ENCODE peak calls at places on chromosomes 3 and 15, in nine cellular contexts. One of them, this sample, is unnamed.

GRCh38 chr3:98954806-98955205 is 53.3 kb upstream of the DCBLD2 start:
- DNase-seq in GM12878: no peak
- DNase-seq in endothelial cell of umbilical vein: no peak
- DNase-seq in ovary: no peak
- DNase-seq in heart left ventricle: no peak
- DNase-seq in spleen: no peak
- DNase-seq in stomach: no peak
- DNase-seq in HCT116: peak; percentile 44
- DNase-seq in right lobe of liver: no peak
- DNase-seq in this sample: no peak

GRCh38 chr3:39121626-39122025 is 14.1 kb downstream of the TTC21A start:
- DNase-seq in spleen: peak; percentile 72
- DNase-seq in heart left ventricle: no peak
- DNase-seq in HCT116: no peak
- DNase-seq in endothelial cell of umbilical vein: no peak
- DNase-seq in ovary: no peak
- DNase-seq in stomach: no peak
- DNase-seq in GM12878: no peak
- DNase-seq in right lobe of liver: no peak
- DNase-seq in this sample: no peak

GRCh38 chr15:70597056-70597603 is 166.2 kb downstream of the UACA start:
- DNase-seq in GM12878: no peak
- DNase-seq in HCT116: no peak
- DNase-seq in right lobe of liver: no peak
- DNase-seq in stomach: no peak
- DNase-seq in ovary: no peak
- DNase-seq in endothelial cell of umbilical vein: no peak
- DNase-seq in heart left ventricle: no peak
- DNase-seq in spleen: no peak
- DNase-seq in this sample: no peak

GRCh38 chr15:67090297-67091072 is 25.1 kb downstream of the SMAD3 start:
- DNase-seq in stomach: no peak
- DNase-seq in endothelial cell of umbilical vein: no peak
- DNase-seq in ovary: no peak
- DNase-seq in GM12878: no peak
- DNase-seq in right lobe of liver: no peak
- DNase-seq in spleen: no peak
- DNase-seq in HCT116: no peak
- DNase-seq in heart left ventricle: no peak
- DNase-seq in this sample: no peak

GRCh38 chr15:68599560-68600071 is 20.8 kb downstream of the CORO2B start:
- DNase-seq in spleen: peak; percentile 57
- DNase-seq in GM12878: no peak
- DNase-seq in stomach: no peak
- DNase-seq in heart left ventricle: no peak
- DNase-seq in right lobe of liver: peak; percentile 15
- DNase-seq in HCT116: no peak
- DNase-seq in ovary: peak; percentile 67
- DNase-seq in endothelial cell of umbilical vein: no peak
- DNase-seq in this sample: no peak

GRCh38 chr3:154427685-154428291 is 2.2 kb downstream of the GPR149 start:
- DNase-seq in stomach: no peak
- DNase-seq in HCT116: no peak
- DNase-seq in heart left ventricle: no peak
- DNase-seq in GM12878: no peak
- DNase-seq in right lobe of liver: no peak
- DNase-seq in spleen: no peak
- DNase-seq in endothelial cell of umbilical vein: no peak
- DNase-seq in ovary: no peak
- DNase-seq in this sample: no peak

GRCh38 chr15:74319596-74320357 is 47.7 kb downstream of the CYP11A1 start:
- DNase-seq in HCT116: no peak
- DNase-seq in spleen: no peak
- DNase-seq in ovary: peak; percentile 67
- DNase-seq in stomach: no peak
- DNase-seq in GM12878: no peak
- DNase-seq in endothelial cell of umbilical vein: no peak
- DNase-seq in heart left ventricle: peak; percentile 45
- DNase-seq in right lobe of liver: no peak
- DNase-seq in this sample: no peak

GRCh38 chr15:79673416-79674123 is 223.2 kb downstream of the MTHFS start:
- DNase-seq in HCT116: no peak
- DNase-seq in heart left ventricle: no peak
- DNase-seq in stomach: no peak
- DNase-seq in GM12878: peak; percentile 57
- DNase-seq in spleen: no peak
- DNase-seq in ovary: no peak
- DNase-seq in endothelial cell of umbilical vein: no peak
- DNase-seq in right lobe of liver: no peak
- DNase-seq in this sample: no peak

GRCh38 chr3:128439226-128439625 is 27.5 kb downstream of the DNAJB8 start:
- DNase-seq in endothelial cell of umbilical vein: no peak
- DNase-seq in ovary: no peak
- DNase-seq in spleen: no peak
- DNase-seq in HCT116: no peak
- DNase-seq in stomach: no peak
- DNase-seq in heart left ventricle: no peak
- DNase-seq in GM12878: no peak
- DNase-seq in right lobe of liver: no peak
- DNase-seq in this sample: no peak

GRCh38 chr3:188339410-188340295 is 185.7 kb downstream of the LPP start:
- DNase-seq in heart left ventricle: no peak
- DNase-seq in right lobe of liver: no peak
- DNase-seq in GM12878: no peak
- DNase-seq in ovary: no peak
- DNase-seq in HCT116: no peak
- DNase-seq in spleen: no peak
- DNase-seq in stomach: no peak
- DNase-seq in endothelial cell of umbilical vein: no peak
- DNase-seq in this sample: no peak

GRCh38 chr15:35078221-35078915 is 6.7 kb downstream of the NANOGP8 start:
- DNase-seq in endothelial cell of umbilical vein: peak; percentile 54
- DNase-seq in right lobe of liver: no peak
- DNase-seq in GM12878: no peak
- DNase-seq in heart left ventricle: no peak
- DNase-seq in spleen: no peak
- DNase-seq in stomach: peak; percentile 31
- DNase-seq in HCT116: peak; percentile 44
- DNase-seq in ovary: no peak
- DNase-seq in this sample: no peak

GRCh38 chr3:64272842-64273241 is 47.6 kb upstream of the PRICKLE2 start:
- DNase-seq in ovary: no peak
- DNase-seq in HCT116: no peak
- DNase-seq in GM12878: no peak
- DNase-seq in endothelial cell of umbilical vein: no peak
- DNase-seq in stomach: no peak
- DNase-seq in heart left ventricle: no peak
- DNase-seq in spleen: no peak
- DNase-seq in right lobe of liver: no peak
- DNase-seq in this sample: no peak

GRCh38 chr3:126306397-126306796 is 50.8 kb downstream of the KLF15 start:
- DNase-seq in heart left ventricle: no peak
- DNase-seq in endothelial cell of umbilical vein: no peak
- DNase-seq in spleen: no peak
- DNase-seq in GM12878: no peak
- DNase-seq in HCT116: no peak
- DNase-seq in right lobe of liver: no peak
- DNase-seq in stomach: no peak
- DNase-seq in ovary: no peak
- DNase-seq in this sample: no peak
- TF ChIP-seq POLR2A in heart left ventricle: no peak
- TF ChIP-seq POLR2A in endothelial cell of umbilical vein: no peak
- TF ChIP-seq POLR2A in spleen: no peak
- TF ChIP-seq POLR2A in GM12878: no peak
- TF ChIP-seq POLR2A in HCT116: no peak
- TF ChIP-seq POLR2A in right lobe of liver: no peak
- TF ChIP-seq POLR2A in stomach: no peak
- TF ChIP-seq POLR2A in ovary: no peak
- TF ChIP-seq POLR2A in this sample: no peak

DNA sequence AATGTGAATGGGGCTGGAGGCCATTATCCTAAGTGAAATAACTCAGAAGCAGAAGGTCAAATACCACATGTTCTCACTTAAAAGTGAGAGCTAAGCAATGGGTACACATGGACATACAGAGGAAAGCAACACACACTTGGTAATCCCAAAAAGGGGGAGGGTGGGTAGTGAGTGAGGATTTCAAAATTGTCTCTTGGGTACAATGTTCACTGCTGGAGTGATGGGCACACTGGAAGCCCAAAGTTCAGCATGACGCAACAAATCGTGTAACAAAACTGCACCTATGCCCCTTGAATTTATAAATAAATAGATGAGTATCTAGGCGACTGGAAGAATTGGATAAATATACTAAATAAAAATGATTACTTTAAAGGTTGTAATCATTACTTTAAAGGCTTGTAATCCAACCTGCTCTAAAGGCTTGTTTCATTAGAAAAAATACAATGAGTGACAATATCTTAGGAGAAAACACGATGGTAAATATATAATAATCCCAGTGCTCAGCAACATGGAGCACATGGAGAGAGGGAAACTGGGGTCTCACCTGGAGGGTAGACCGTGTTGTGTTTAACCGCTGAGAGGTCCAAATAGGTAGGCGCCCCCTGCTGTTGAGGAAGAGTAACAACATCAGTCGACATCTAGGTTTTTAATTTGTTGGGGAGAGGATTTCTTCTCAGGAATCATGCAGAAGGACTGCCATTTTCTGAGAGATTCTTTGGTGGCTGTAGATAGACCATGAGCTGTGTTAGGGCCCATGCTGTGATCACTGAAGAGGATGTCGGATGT is 78.5 kb upstream of the ROBO1 start:
- DNase-seq in HCT116: no peak
- DNase-seq in spleen: no peak
- DNase-seq in heart left ventricle: no peak
- DNase-seq in ovary: no peak
- DNase-seq in stomach: no peak
- DNase-seq in right lobe of liver: no peak
- DNase-seq in GM12878: no peak
- DNase-seq in endothelial cell of umbilical vein: no peak
- DNase-seq in this sample: no peak
- TF ChIP-seq CTCF in HCT116: peak; percentile 15
- TF ChIP-seq CTCF in spleen: no peak
- TF ChIP-seq CTCF in heart left ventricle: peak; percentile 31
- TF ChIP-seq CTCF in ovary: no peak
- TF ChIP-seq CTCF in stomach: no peak
- TF ChIP-seq CTCF in right lobe of liver: peak; percentile 32
- TF ChIP-seq CTCF in GM12878: peak; percentile 46
- TF ChIP-seq CTCF in endothelial cell of umbilical vein: peak; percentile 17
- TF ChIP-seq CTCF in this sample: no peak

DNA sequence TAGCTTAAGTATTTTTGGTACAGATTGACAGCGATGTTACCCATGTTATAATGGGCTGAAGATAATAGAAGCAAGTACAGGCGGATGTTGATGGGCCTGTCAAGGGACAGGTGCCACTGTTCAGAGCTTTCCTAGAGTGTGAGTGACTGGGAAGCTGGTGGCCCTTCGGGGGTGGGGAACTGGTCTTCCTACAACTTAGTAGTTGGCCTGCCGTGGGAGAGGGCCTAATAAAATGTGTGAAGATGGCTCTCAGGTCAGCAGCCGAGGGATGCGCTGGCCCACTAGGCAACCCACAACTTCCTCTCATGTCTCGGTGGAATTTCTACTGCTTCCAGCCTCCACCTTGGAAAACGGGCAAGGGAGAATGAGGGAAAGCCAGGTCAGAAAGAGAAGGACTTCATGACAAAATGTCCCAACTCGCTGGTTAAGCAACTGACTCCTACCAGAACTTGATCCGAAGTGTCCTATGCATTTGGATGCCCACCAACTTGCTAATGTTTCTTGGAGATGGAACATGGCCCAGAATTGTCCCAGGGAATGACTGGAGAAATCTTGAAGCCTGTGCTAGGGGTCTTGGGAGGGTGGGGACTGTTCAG is 1.4 kb downstream of the GYG1 start:
- DNase-seq in ovary: no peak
- DNase-seq in spleen: peak; percentile 74
- DNase-seq in HCT116: no peak
- DNase-seq in right lobe of liver: no peak
- DNase-seq in heart left ventricle: no peak
- DNase-seq in endothelial cell of umbilical vein: no peak
- DNase-seq in GM12878: no peak
- DNase-seq in stomach: no peak
- DNase-seq in this sample: no peak
- H3K4me3 ChIP-seq in ovary: peak overlapping the region; percentile 90
- H3K4me3 ChIP-seq in spleen: no peak overlapping the region
- H3K4me3 ChIP-seq in HCT116: peak overlapping the region; percentile 73
- H3K4me3 ChIP-seq in right lobe of liver: no peak overlapping the region
- H3K4me3 ChIP-seq in heart left ventricle: peak overlapping the region; percentile 84
- H3K4me3 ChIP-seq in endothelial cell of umbilical vein: no peak overlapping the region
- H3K4me3 ChIP-seq in GM12878: peak overlapping the region; percentile 94
- H3K4me3 ChIP-seq in stomach: peak overlapping the region; percentile 75
- H3K4me3 ChIP-seq in this sample: no peak overlapping the region

GRCh38 chr15:31352911-31353811 is 26.5 kb downstream of the KLF13 start:
- DNase-seq in right lobe of liver: peak; percentile 55
- DNase-seq in heart left ventricle: peak; percentile 88
- DNase-seq in stomach: peak; percentile 67
- DNase-seq in HCT116: no peak
- DNase-seq in GM12878: peak; percentile 83
- DNase-seq in endothelial cell of umbilical vein: peak; percentile 90
- DNase-seq in ovary: peak; percentile 77
- DNase-seq in spleen: peak; percentile 92
- DNase-seq in this sample: no peak

GRCh38 chr15:31350771-31351170 is 24.1 kb downstream of the KLF13 start:
- DNase-seq in endothelial cell of umbilical vein: no peak
- DNase-seq in heart left ventricle: no peak
- DNase-seq in ovary: no peak
- DNase-seq in right lobe of liver: no peak
- DNase-seq in spleen: no peak
- DNase-seq in GM12878: no peak
- DNase-seq in HCT116: no peak
- DNase-seq in stomach: no peak
- DNase-seq in this sample: no peak

GRCh38 chr15:31352283-31352880 is 25.7 kb downstream of the KLF13 start:
- DNase-seq in HCT116: no peak
- DNase-seq in right lobe of liver: peak; percentile 87
- DNase-seq in stomach: peak; percentile 87
- DNase-seq in heart left ventricle: peak; percentile 84
- DNase-seq in spleen: peak; percentile 84
- DNase-seq in ovary: no peak
- DNase-seq in endothelial cell of umbilical vein: no peak
- DNase-seq in GM12878: no peak
- DNase-seq in this sample: no peak

GRCh38 chr15:31357148-31357547 is 30.5 kb downstream of the KLF13 start:
- DNase-seq in right lobe of liver: no peak
- DNase-seq in spleen: no peak
- DNase-seq in GM12878: no peak
- DNase-seq in HCT116: no peak
- DNase-seq in stomach: no peak
- DNase-seq in ovary: no peak
- DNase-seq in endothelial cell of umbilical vein: no peak
- DNase-seq in heart left ventricle: no peak
- DNase-seq in this sample: no peak

GRCh38 chr15:31353931-31354330 is 27.3 kb downstream of the KLF13 start:
- DNase-seq in right lobe of liver: peak; percentile 88
- DNase-seq in endothelial cell of umbilical vein: no peak
- DNase-seq in heart left ventricle: peak; percentile 74
- DNase-seq in spleen: peak; percentile 80
- DNase-seq in stomach: no peak
- DNase-seq in ovary: no peak
- DNase-seq in HCT116: no peak
- DNase-seq in GM12878: no peak
- DNase-seq in this sample: no peak
- TF ChIP-seq POLR2A in right lobe of liver: no peak
- TF ChIP-seq POLR2A in endothelial cell of umbilical vein: no peak
- TF ChIP-seq POLR2A in heart left ventricle: no peak
- TF ChIP-seq POLR2A in spleen: no peak
- TF ChIP-seq POLR2A in stomach: no peak
- TF ChIP-seq POLR2A in ovary: no peak
- TF ChIP-seq POLR2A in HCT116: no peak
- TF ChIP-seq POLR2A in GM12878: peak; percentile 49
- TF ChIP-seq POLR2A in this sample: no peak

This sample was measured in lower leg skin.